ENCODE peak calls at places on chromosomes 16 and 17, in ten cellular contexts. One of them, this sample, is unnamed.

GRCh38 chr17:83121921-83122820 is 42.8 kb downstream of the METRNL start:
- DNase-seq in AG09309: no peak
- DNase-seq in suprapubic skin: peak; percentile 68
- DNase-seq in tibial nerve: no peak
- DNase-seq in adrenal gland: no peak
- DNase-seq in IMR-90: no peak
- DNase-seq in CD4-positive, alpha-beta T cell: no peak
- DNase-seq in HL-60: no peak
- DNase-seq in uterus: no peak
- DNase-seq in HFFc6: no peak
- DNase-seq in this sample: no peak

GRCh38 chr17:80422981-80423380 is 8.0 kb downstream of the ENDOV start:
- DNase-seq in AG09309: no peak
- DNase-seq in suprapubic skin: no peak
- DNase-seq in tibial nerve: no peak
- DNase-seq in adrenal gland: no peak
- DNase-seq in IMR-90: no peak
- DNase-seq in CD4-positive, alpha-beta T cell: no peak
- DNase-seq in HL-60: no peak
- DNase-seq in uterus: peak; percentile 22
- DNase-seq in HFFc6: no peak
- DNase-seq in this sample: no peak

GRCh38 chr16:54236761-54237160 is 49.8 kb downstream of the IRX3 start:
- DNase-seq in AG09309: peak; percentile 39
- DNase-seq in suprapubic skin: no peak
- DNase-seq in tibial nerve: no peak
- DNase-seq in adrenal gland: no peak
- DNase-seq in IMR-90: peak; percentile 43
- DNase-seq in CD4-positive, alpha-beta T cell: no peak
- DNase-seq in HL-60: no peak
- DNase-seq in uterus: no peak
- DNase-seq in HFFc6: peak; percentile 86
- DNase-seq in this sample: no peak

GRCh38 chr16:15530085-15530484 is 95.7 kb downstream of the BMERB1 start:
- DNase-seq in AG09309: no peak
- DNase-seq in suprapubic skin: no peak
- DNase-seq in tibial nerve: no peak
- DNase-seq in adrenal gland: no peak
- DNase-seq in IMR-90: no peak
- DNase-seq in CD4-positive, alpha-beta T cell: no peak
- DNase-seq in HL-60: no peak
- DNase-seq in uterus: no peak
- DNase-seq in HFFc6: no peak
- DNase-seq in this sample: no peak

GRCh38 chr16:8866118-8866883 is 2.5 kb downstream of the CARHSP1 start:
- DNase-seq in AG09309: no peak
- DNase-seq in suprapubic skin: peak; percentile 80
- DNase-seq in tibial nerve: peak; percentile 43
- DNase-seq in adrenal gland: peak; percentile 74
- DNase-seq in IMR-90: no peak
- DNase-seq in CD4-positive, alpha-beta T cell: no peak
- DNase-seq in HL-60: no peak
- DNase-seq in uterus: peak; percentile 78
- DNase-seq in HFFc6: no peak
- DNase-seq in this sample: no peak

GRCh38 chr17:72182256-72182890 is 61.6 kb downstream of the SOX9 start:
- DNase-seq in AG09309: no peak
- DNase-seq in suprapubic skin: no peak
- DNase-seq in tibial nerve: no peak
- DNase-seq in adrenal gland: no peak
- DNase-seq in IMR-90: no peak
- DNase-seq in CD4-positive, alpha-beta T cell: no peak
- DNase-seq in HL-60: no peak
- DNase-seq in uterus: no peak
- DNase-seq in HFFc6: no peak
- DNase-seq in this sample: no peak

GRCh38 chr16:58498341-58499091 is 1.4 kb upstream of the NDRG4 start:
- DNase-seq in AG09309: no peak
- DNase-seq in suprapubic skin: peak; percentile 48
- DNase-seq in tibial nerve: no peak
- DNase-seq in adrenal gland: no peak
- DNase-seq in IMR-90: no peak
- DNase-seq in CD4-positive, alpha-beta T cell: peak; percentile 20
- DNase-seq in HL-60: no peak
- DNase-seq in uterus: no peak
- DNase-seq in HFFc6: no peak
- DNase-seq in this sample: no peak

GRCh38 chr16:3646348-3646920 is 8.1 kb upstream of the DNASE1 start:
- DNase-seq in AG09309: no peak
- DNase-seq in suprapubic skin: peak; percentile 38
- DNase-seq in tibial nerve: no peak
- DNase-seq in adrenal gland: no peak
- DNase-seq in IMR-90: peak; percentile 23
- DNase-seq in CD4-positive, alpha-beta T cell: peak; percentile 21
- DNase-seq in HL-60: no peak
- DNase-seq in uterus: no peak
- DNase-seq in HFFc6: no peak
- DNase-seq in this sample: no peak

GRCh38 chr17:75152971-75153853 is 1.1 kb downstream of the JPT1 start:
- DNase-seq in AG09309: no peak
- DNase-seq in suprapubic skin: peak; percentile 60
- DNase-seq in tibial nerve: peak; percentile 15
- DNase-seq in adrenal gland: no peak
- DNase-seq in IMR-90: peak; percentile 28
- DNase-seq in CD4-positive, alpha-beta T cell: peak; percentile 33
- DNase-seq in HL-60: no peak
- DNase-seq in uterus: no peak
- DNase-seq in HFFc6: peak; percentile 25
- DNase-seq in this sample: peak; percentile 47

GRCh38 chr17:57140321-57140720 is 55.3 kb downstream of the AKAP1 start:
- DNase-seq in AG09309: no peak
- DNase-seq in suprapubic skin: no peak
- DNase-seq in tibial nerve: no peak
- DNase-seq in adrenal gland: no peak
- DNase-seq in IMR-90: no peak
- DNase-seq in CD4-positive, alpha-beta T cell: no peak
- DNase-seq in HL-60: no peak
- DNase-seq in uterus: no peak
- DNase-seq in HFFc6: no peak
- DNase-seq in this sample: no peak

GRCh38 chr17:57135748-57136342 is 50.8 kb downstream of the AKAP1 start:
- DNase-seq in AG09309: no peak
- DNase-seq in suprapubic skin: no peak
- DNase-seq in tibial nerve: no peak
- DNase-seq in adrenal gland: no peak
- DNase-seq in IMR-90: no peak
- DNase-seq in CD4-positive, alpha-beta T cell: no peak
- DNase-seq in HL-60: no peak
- DNase-seq in uterus: no peak
- DNase-seq in HFFc6: no peak
- DNase-seq in this sample: peak; percentile 11

GRCh38 chr17:57136355-57136754 is 51.3 kb downstream of the AKAP1 start:
- DNase-seq in AG09309: no peak
- DNase-seq in suprapubic skin: no peak
- DNase-seq in tibial nerve: no peak
- DNase-seq in adrenal gland: no peak
- DNase-seq in IMR-90: no peak
- DNase-seq in CD4-positive, alpha-beta T cell: no peak
- DNase-seq in HL-60: no peak
- DNase-seq in uterus: no peak
- DNase-seq in HFFc6: no peak
- DNase-seq in this sample: no peak

GRCh38 chr17:57138030-57138911 is 53.2 kb downstream of the AKAP1 start:
- DNase-seq in AG09309: no peak
- DNase-seq in suprapubic skin: no peak
- DNase-seq in tibial nerve: no peak
- DNase-seq in adrenal gland: no peak
- DNase-seq in IMR-90: no peak
- DNase-seq in CD4-positive, alpha-beta T cell: no peak
- DNase-seq in HL-60: no peak
- DNase-seq in uterus: no peak
- DNase-seq in HFFc6: no peak
- DNase-seq in this sample: no peak

DNA sequence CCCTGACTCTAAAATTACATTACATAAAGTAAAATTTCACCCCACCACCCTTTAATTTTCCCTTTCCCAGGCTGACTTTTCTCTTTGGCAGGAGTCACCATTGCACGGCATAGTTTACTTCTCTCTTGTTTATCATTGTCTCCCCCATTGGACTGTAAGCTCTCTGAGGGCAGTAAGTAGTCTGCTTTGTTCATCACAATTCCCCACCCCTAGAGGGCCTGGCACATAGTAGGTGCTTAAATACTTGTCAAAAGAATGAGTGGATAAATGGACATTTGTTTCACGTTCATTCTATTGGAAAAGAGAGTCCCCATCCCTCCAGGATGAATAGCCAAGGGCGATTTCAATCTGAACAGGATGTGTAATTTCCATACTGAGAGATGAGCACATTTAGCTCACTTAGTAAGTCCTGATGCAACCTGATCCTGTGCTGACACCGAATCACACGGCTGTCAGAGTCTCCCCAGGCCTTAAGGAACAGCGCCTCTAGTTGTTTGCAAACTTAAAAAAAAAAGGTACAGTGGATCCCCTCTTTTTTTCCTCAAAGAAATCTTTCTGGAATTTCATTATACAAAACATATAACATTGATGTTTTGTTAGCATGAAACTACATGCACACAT is 54.0 kb downstream of the AKAP1 start:
- DNase-seq in AG09309: no peak
- DNase-seq in suprapubic skin: no peak
- DNase-seq in tibial nerve: no peak
- DNase-seq in adrenal gland: no peak
- DNase-seq in IMR-90: peak; percentile 22
- DNase-seq in CD4-positive, alpha-beta T cell: no peak
- DNase-seq in HL-60: no peak
- DNase-seq in uterus: no peak
- DNase-seq in HFFc6: peak; percentile 30
- DNase-seq in this sample: no peak
- TF ChIP-seq CTCF in AG09309: no peak
- TF ChIP-seq CTCF in suprapubic skin: no peak
- TF ChIP-seq CTCF in tibial nerve: no peak
- TF ChIP-seq CTCF in adrenal gland: no peak
- TF ChIP-seq CTCF in IMR-90: no peak
- TF ChIP-seq CTCF in CD4-positive, alpha-beta T cell: no peak
- TF ChIP-seq CTCF in HL-60: no peak
- TF ChIP-seq CTCF in uterus: no peak
- TF ChIP-seq CTCF in HFFc6: peak; percentile 43
- TF ChIP-seq CTCF in this sample: no peak

DNA sequence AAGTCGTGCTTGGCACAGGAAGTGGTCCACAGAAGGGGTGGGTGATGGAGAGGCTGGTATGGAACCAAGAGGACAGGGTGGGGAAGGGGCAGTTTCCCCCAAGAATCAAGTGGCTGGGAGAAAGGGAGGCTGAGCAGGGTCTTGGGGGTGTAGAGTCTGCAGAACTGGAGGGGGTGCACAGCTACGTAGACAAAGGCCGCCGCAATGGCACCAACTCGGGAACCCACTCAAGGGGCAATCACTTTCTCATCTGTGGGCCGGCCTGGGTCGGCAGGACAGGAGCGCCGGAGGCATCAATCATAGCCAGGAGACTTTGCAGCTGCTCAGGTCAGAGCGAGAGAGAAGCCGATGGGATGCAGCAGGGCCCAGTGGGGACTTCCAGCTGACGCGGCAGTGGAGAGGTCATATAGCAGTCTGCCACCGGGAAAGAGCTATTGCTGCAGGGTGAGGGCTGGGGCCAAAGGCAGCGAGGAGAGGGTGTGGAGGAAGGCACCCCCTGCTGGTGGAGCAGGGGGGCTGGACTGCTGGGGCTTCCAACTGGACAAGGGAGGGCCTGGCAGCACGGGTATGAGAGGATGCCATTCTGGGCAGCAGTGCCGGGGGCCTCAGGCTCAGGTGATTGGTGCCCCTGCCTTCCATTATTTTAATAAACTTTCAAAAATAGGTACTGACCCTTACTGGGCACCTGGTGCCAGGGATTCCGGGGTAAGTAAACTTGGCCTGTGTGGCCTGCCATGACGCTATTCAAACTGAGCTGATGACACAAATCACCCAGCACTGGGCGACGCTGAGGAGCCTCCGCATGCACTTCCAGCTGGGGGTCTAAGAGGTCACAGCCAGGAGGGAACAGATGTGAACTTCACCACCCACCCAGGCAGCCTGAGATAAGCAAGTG is 52.5 kb upstream of the MTSS2 start:
- DNase-seq in AG09309: no peak
- DNase-seq in suprapubic skin: no peak
- DNase-seq in tibial nerve: peak; percentile 26
- DNase-seq in adrenal gland: peak; percentile 88
- DNase-seq in IMR-90: peak; percentile 93
- DNase-seq in CD4-positive, alpha-beta T cell: no peak
- DNase-seq in HL-60: peak; percentile 35
- DNase-seq in uterus: peak; percentile 71
- DNase-seq in HFFc6: peak; percentile 69
- DNase-seq in this sample: peak; percentile 74
- TF ChIP-seq CTCF in AG09309: peak; percentile 83
- TF ChIP-seq CTCF in suprapubic skin: peak; percentile 25
- TF ChIP-seq CTCF in tibial nerve: peak; percentile 67
- TF ChIP-seq CTCF in adrenal gland: peak; percentile 65
- TF ChIP-seq CTCF in IMR-90: peak; percentile 93
- TF ChIP-seq CTCF in CD4-positive, alpha-beta T cell: no peak
- TF ChIP-seq CTCF in HL-60: peak; percentile 57
- TF ChIP-seq CTCF in uterus: peak; percentile 78
- TF ChIP-seq CTCF in HFFc6: peak; percentile 93
- TF ChIP-seq CTCF in this sample: peak; percentile 60

DNA sequence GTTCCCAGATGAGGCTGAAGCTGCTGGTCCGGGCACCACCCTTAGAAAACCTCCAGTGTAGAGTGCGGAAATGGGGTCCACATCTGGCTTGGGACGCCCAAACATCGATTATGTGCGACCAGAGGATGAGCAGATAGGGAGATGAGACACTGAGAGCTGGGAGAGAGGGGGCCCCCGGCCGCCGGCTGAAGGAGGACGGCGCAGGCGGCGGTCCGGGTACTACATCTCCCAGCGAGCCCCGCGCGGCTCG is 182 bp upstream of the SPECC1 start:
- DNase-seq in AG09309: no peak
- DNase-seq in suprapubic skin: no peak
- DNase-seq in tibial nerve: no peak
- DNase-seq in adrenal gland: no peak
- DNase-seq in IMR-90: no peak
- DNase-seq in CD4-positive, alpha-beta T cell: no peak
- DNase-seq in HL-60: no peak
- DNase-seq in uterus: no peak
- DNase-seq in HFFc6: peak; percentile 45
- DNase-seq in this sample: no peak
- TF ChIP-seq CTCF in AG09309: no peak
- TF ChIP-seq CTCF in suprapubic skin: no peak
- TF ChIP-seq CTCF in tibial nerve: no peak
- TF ChIP-seq CTCF in adrenal gland: no peak
- TF ChIP-seq CTCF in IMR-90: no peak
- TF ChIP-seq CTCF in CD4-positive, alpha-beta T cell: no peak
- TF ChIP-seq CTCF in HL-60: no peak
- TF ChIP-seq CTCF in uterus: no peak
- TF ChIP-seq CTCF in HFFc6: no peak
- TF ChIP-seq CTCF in this sample: no peak

DNA sequence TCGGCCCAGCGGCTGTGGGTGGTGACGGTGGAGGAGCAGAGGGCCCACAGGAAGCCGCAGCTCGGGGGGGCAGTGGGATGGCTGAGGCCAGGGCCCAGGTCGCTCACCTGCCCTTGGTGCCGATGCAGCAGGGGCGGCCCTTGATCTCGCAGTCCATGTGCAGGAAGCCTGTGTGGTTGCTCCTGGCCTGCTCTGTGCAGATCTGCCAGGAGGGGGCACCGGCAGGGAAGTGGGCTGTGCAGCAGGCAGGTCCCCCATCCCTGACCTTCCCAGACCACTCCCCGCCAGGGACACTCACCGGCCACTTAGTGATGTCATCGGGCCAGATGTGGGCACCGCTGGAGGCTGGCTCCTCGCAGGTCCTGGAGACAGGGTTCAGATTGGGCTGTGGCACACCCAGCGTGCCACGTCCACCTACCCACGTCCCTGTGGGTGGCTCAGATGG is 6.2 kb downstream of the AANAT start:
- DNase-seq in AG09309: no peak
- DNase-seq in suprapubic skin: peak; percentile 54
- DNase-seq in tibial nerve: no peak
- DNase-seq in adrenal gland: no peak
- DNase-seq in IMR-90: no peak
- DNase-seq in CD4-positive, alpha-beta T cell: no peak
- DNase-seq in HL-60: no peak
- DNase-seq in uterus: no peak
- DNase-seq in HFFc6: no peak
- DNase-seq in this sample: peak; percentile 27
- TF ChIP-seq CTCF in AG09309: peak; percentile 38
- TF ChIP-seq CTCF in suprapubic skin: no peak
- TF ChIP-seq CTCF in tibial nerve: no peak
- TF ChIP-seq CTCF in adrenal gland: no peak
- TF ChIP-seq CTCF in IMR-90: peak; percentile 35
- TF ChIP-seq CTCF in CD4-positive, alpha-beta T cell: no peak
- TF ChIP-seq CTCF in HL-60: peak; percentile 3
- TF ChIP-seq CTCF in uterus: no peak
- TF ChIP-seq CTCF in HFFc6: peak; percentile 65
- TF ChIP-seq CTCF in this sample: peak; percentile 37

This sample was measured in activated CD8-positive, alpha-beta T cell treated with anti-CD3 and anti-CD28 coated beads for 36 hours.